ENCODE peak calls at places on chromosomes 4 and X, in seven cellular contexts. One of them, this sample, is unnamed.

GRCh38 chr4:173182403-173182802 is 13.8 kb downstream of the GALNT7 start:
- DNase-seq in epithelial cell of esophagus: peak
- DNase-seq in germinal center: no peak
- DNase-seq in cardiac fibroblast: peak
- DNase-seq in AG09319: no peak
- DNase-seq in sciatic nerve: no peak
- DNase-seq in KG1: no peak
- DNase-seq in this sample: no peak

GRCh38 chr4:139851133-139851532 is 185.5 kb downstream of the MGST2 start:
- DNase-seq in epithelial cell of esophagus: no peak
- DNase-seq in germinal center: no peak
- DNase-seq in cardiac fibroblast: no peak
- DNase-seq in AG09319: no peak
- DNase-seq in sciatic nerve: no peak
- DNase-seq in KG1: no peak
- DNase-seq in this sample: no peak

GRCh38 chr4:41346306-41347061 is 89.8 kb downstream of the UCHL1 start:
- DNase-seq in epithelial cell of esophagus: no peak
- DNase-seq in germinal center: no peak
- DNase-seq in cardiac fibroblast: no peak
- DNase-seq in AG09319: no peak
- DNase-seq in sciatic nerve: no peak
- DNase-seq in KG1: no peak
- DNase-seq in this sample: no peak

GRCh38 chr4:8407316-8407715 is 33.2 kb downstream of the ACOX3 start:
- DNase-seq in epithelial cell of esophagus: no peak
- DNase-seq in germinal center: no peak
- DNase-seq in cardiac fibroblast: no peak
- DNase-seq in AG09319: no peak
- DNase-seq in sciatic nerve: no peak
- DNase-seq in KG1: no peak
- DNase-seq in this sample: no peak

GRCh38 chr4:138087181-138087714 is 154.9 kb downstream of the SLC7A11 start:
- DNase-seq in epithelial cell of esophagus: no peak
- DNase-seq in germinal center: no peak
- DNase-seq in cardiac fibroblast: peak
- DNase-seq in AG09319: no peak
- DNase-seq in sciatic nerve: no peak
- DNase-seq in KG1: no peak
- DNase-seq in this sample: no peak

GRCh38 chrX:39012561-39013209 is 211.4 kb downstream of the MID1IP1 start:
- DNase-seq in epithelial cell of esophagus: no peak
- DNase-seq in germinal center: no peak
- DNase-seq in cardiac fibroblast: peak
- DNase-seq in AG09319: no peak
- DNase-seq in sciatic nerve: no peak
- DNase-seq in KG1: no peak
- DNase-seq in this sample: no peak

GRCh38 chrX:109624022-109624421 is 950 bp downstream of the KCNE5 start:
- DNase-seq in epithelial cell of esophagus: no peak
- DNase-seq in germinal center: no peak
- DNase-seq in cardiac fibroblast: no peak
- DNase-seq in AG09319: no peak
- DNase-seq in sciatic nerve: no peak
- DNase-seq in KG1: no peak
- DNase-seq in this sample: no peak

GRCh38 chr4:112521123-112522116 is 5.4 kb upstream of the NEUROG2 start:
- DNase-seq in epithelial cell of esophagus: no peak
- DNase-seq in germinal center: no peak
- DNase-seq in cardiac fibroblast: no peak
- DNase-seq in AG09319: no peak
- DNase-seq in sciatic nerve: no peak
- DNase-seq in KG1: no peak
- DNase-seq in this sample: no peak

GRCh38 chr4:8910100-8910821 is 38.6 kb upstream of the HMX1 start:
- DNase-seq in epithelial cell of esophagus: no peak
- DNase-seq in germinal center: no peak
- DNase-seq in cardiac fibroblast: no peak
- DNase-seq in AG09319: no peak
- DNase-seq in sciatic nerve: peak
- DNase-seq in KG1: no peak
- DNase-seq in this sample: no peak

GRCh38 chr4:144174401-144175067 is 34.0 kb upstream of the GYPA start:
- DNase-seq in epithelial cell of esophagus: peak
- DNase-seq in germinal center: peak
- DNase-seq in cardiac fibroblast: peak
- DNase-seq in AG09319: peak
- DNase-seq in sciatic nerve: no peak
- DNase-seq in KG1: peak
- DNase-seq in this sample: peak

GRCh38 chr4:110306363-110306762 is 107.9 kb upstream of the ELOVL6 start:
- DNase-seq in epithelial cell of esophagus: no peak
- DNase-seq in germinal center: no peak
- DNase-seq in cardiac fibroblast: no peak
- DNase-seq in AG09319: no peak
- DNase-seq in sciatic nerve: no peak
- DNase-seq in KG1: no peak
- DNase-seq in this sample: no peak

GRCh38 chrX:150269613-150270254 is 93.4 kb upstream of the MAMLD1 start:
- DNase-seq in epithelial cell of esophagus: no peak
- DNase-seq in germinal center: no peak
- DNase-seq in cardiac fibroblast: no peak
- DNase-seq in AG09319: no peak
- DNase-seq in sciatic nerve: no peak
- DNase-seq in KG1: no peak
- DNase-seq in this sample: no peak

GRCh38 chr4:138090145-138090917 is 151.8 kb downstream of the SLC7A11 start:
- DNase-seq in epithelial cell of esophagus: peak
- DNase-seq in germinal center: peak
- DNase-seq in cardiac fibroblast: peak
- DNase-seq in AG09319: peak
- DNase-seq in sciatic nerve: no peak
- DNase-seq in KG1: peak
- DNase-seq in this sample: peak

GRCh38 chr4:7625073-7625472 is 190.3 kb upstream of the PSAPL1 start:
- DNase-seq in epithelial cell of esophagus: no peak
- DNase-seq in germinal center: no peak
- DNase-seq in cardiac fibroblast: no peak
- DNase-seq in AG09319: no peak
- DNase-seq in sciatic nerve: no peak
- DNase-seq in KG1: no peak
- DNase-seq in this sample: no peak

GRCh38 chr4:82241534-82241933 is 132.3 kb downstream of the HNRNPD start:
- DNase-seq in epithelial cell of esophagus: no peak
- DNase-seq in germinal center: no peak
- DNase-seq in cardiac fibroblast: no peak
- DNase-seq in AG09319: no peak
- DNase-seq in sciatic nerve: no peak
- DNase-seq in KG1: no peak
- DNase-seq in this sample: no peak

GRCh38 chr4:146095091-146095690 is 80.3 kb upstream of the LSM6 start:
- DNase-seq in epithelial cell of esophagus: peak
- DNase-seq in germinal center: peak
- DNase-seq in cardiac fibroblast: peak
- DNase-seq in AG09319: peak
- DNase-seq in sciatic nerve: no peak
- DNase-seq in KG1: no peak
- DNase-seq in this sample: peak

GRCh38 chrX:40171513-40172168 is 73.9 kb upstream of the BCOR start:
- DNase-seq in epithelial cell of esophagus: peak
- DNase-seq in germinal center: no peak
- DNase-seq in cardiac fibroblast: peak
- DNase-seq in AG09319: no peak
- DNase-seq in sciatic nerve: no peak
- DNase-seq in KG1: no peak
- DNase-seq in this sample: peak

GRCh38 chrX:134622056-134622812 is 36.0 kb downstream of the PLAC1 start:
- DNase-seq in epithelial cell of esophagus: peak
- DNase-seq in germinal center: no peak
- DNase-seq in cardiac fibroblast: peak
- DNase-seq in AG09319: peak
- DNase-seq in sciatic nerve: no peak
- DNase-seq in KG1: no peak
- DNase-seq in this sample: peak

GRCh38 chr4:71296945-71297344 is 41.9 kb upstream of the SLC4A4 start:
- DNase-seq in epithelial cell of esophagus: no peak
- DNase-seq in germinal center: no peak
- DNase-seq in cardiac fibroblast: no peak
- DNase-seq in AG09319: no peak
- DNase-seq in sciatic nerve: no peak
- DNase-seq in KG1: no peak
- DNase-seq in this sample: no peak

GRCh38 chrX:110531873-110532272 is 173.2 kb downstream of the RTL9 start:
- DNase-seq in epithelial cell of esophagus: no peak
- DNase-seq in germinal center: no peak
- DNase-seq in cardiac fibroblast: no peak
- DNase-seq in AG09319: peak
- DNase-seq in sciatic nerve: no peak
- DNase-seq in KG1: no peak
- DNase-seq in this sample: no peak

GRCh38 chr4:93839704-93840103 is 11.2 kb downstream of the ATOH1 start:
- DNase-seq in epithelial cell of esophagus: no peak
- DNase-seq in germinal center: no peak
- DNase-seq in cardiac fibroblast: no peak
- DNase-seq in AG09319: no peak
- DNase-seq in sciatic nerve: no peak
- DNase-seq in KG1: no peak
- DNase-seq in this sample: no peak

GRCh38 chr4:119314356-119314755 is 7.6 kb downstream of the FABP2 start:
- DNase-seq in epithelial cell of esophagus: peak
- DNase-seq in germinal center: no peak
- DNase-seq in cardiac fibroblast: peak
- DNase-seq in AG09319: peak
- DNase-seq in sciatic nerve: no peak
- DNase-seq in KG1: no peak
- DNase-seq in this sample: peak

GRCh38 chr4:182885738-182886077 is 31.5 kb downstream of the DCTD start:
- DNase-seq in epithelial cell of esophagus: no peak
- DNase-seq in germinal center: no peak
- DNase-seq in cardiac fibroblast: peak
- DNase-seq in AG09319: no peak
- DNase-seq in sciatic nerve: no peak
- DNase-seq in KG1: no peak
- DNase-seq in this sample: no peak

GRCh38 chr4:178090640-178091411 is 648.6 kb upstream of the AGA start:
- DNase-seq in epithelial cell of esophagus: no peak
- DNase-seq in germinal center: no peak
- DNase-seq in cardiac fibroblast: no peak
- DNase-seq in AG09319: no peak
- DNase-seq in sciatic nerve: no peak
- DNase-seq in KG1: no peak
- DNase-seq in this sample: no peak

GRCh38 chr4:67087897-67088296 is 457.4 kb downstream of the CENPC start:
- DNase-seq in epithelial cell of esophagus: peak
- DNase-seq in germinal center: peak
- DNase-seq in cardiac fibroblast: peak
- DNase-seq in AG09319: no peak
- DNase-seq in sciatic nerve: no peak
- DNase-seq in KG1: peak
- DNase-seq in this sample: peak

This sample was measured in K562.